ENCODE peak calls at places on chromosomes 13 and 19, in seven cellular contexts. One of them, this sample, is unnamed.

GRCh38 chr19:40697007-40697406 is 6.6 kb upstream of the NUMBL start:
- DNase-seq in fibroblast of mammary gland: no peak
- DNase-seq in PC-3: no peak
- DNase-seq in AG10803: no peak
- DNase-seq in cardiac muscle cell: no peak
- DNase-seq in stomach: no peak
- DNase-seq in AG04450: no peak
- DNase-seq in this sample: no peak

GRCh38 chr13:20902438-20903163 is at the start of gene XPO4:
- DNase-seq in fibroblast of mammary gland: peak
- DNase-seq in PC-3: peak
- DNase-seq in AG10803: peak
- DNase-seq in cardiac muscle cell: peak
- DNase-seq in stomach: peak
- DNase-seq in AG04450: peak
- DNase-seq in this sample: no peak

GRCh38 chr13:46622918-46623256 is 69.9 kb downstream of the LRCH1 start:
- DNase-seq in fibroblast of mammary gland: peak
- DNase-seq in PC-3: peak
- DNase-seq in AG10803: peak
- DNase-seq in cardiac muscle cell: no peak
- DNase-seq in stomach: no peak
- DNase-seq in AG04450: peak
- DNase-seq in this sample: no peak

GRCh38 chr13:38688674-38689073 is 1.8 kb downstream of the FREM2 start:
- DNase-seq in fibroblast of mammary gland: no peak
- DNase-seq in PC-3: no peak
- DNase-seq in AG10803: no peak
- DNase-seq in cardiac muscle cell: no peak
- DNase-seq in stomach: no peak
- DNase-seq in AG04450: no peak
- DNase-seq in this sample: no peak

GRCh38 chr13:73938375-73939070 is 195.7 kb downstream of the KLF12 start:
- DNase-seq in fibroblast of mammary gland: peak
- DNase-seq in PC-3: peak
- DNase-seq in AG10803: peak
- DNase-seq in cardiac muscle cell: no peak
- DNase-seq in stomach: no peak
- DNase-seq in AG04450: peak
- DNase-seq in this sample: peak

GRCh38 chr13:112689498-112690241 is at the start of gene ATP11A:
- DNase-seq in fibroblast of mammary gland: peak
- DNase-seq in PC-3: peak
- DNase-seq in AG10803: peak
- DNase-seq in cardiac muscle cell: peak
- DNase-seq in stomach: peak
- DNase-seq in AG04450: peak
- DNase-seq in this sample: no peak

GRCh38 chr19:31545766-31546165 is 196.5 kb upstream of the TSHZ3 start:
- DNase-seq in fibroblast of mammary gland: no peak
- DNase-seq in PC-3: no peak
- DNase-seq in AG10803: no peak
- DNase-seq in cardiac muscle cell: no peak
- DNase-seq in stomach: no peak
- DNase-seq in AG04450: no peak
- DNase-seq in this sample: no peak

GRCh38 chr13:114057131-114058050 is 75.0 kb downstream of the RASA3 start:
- DNase-seq in fibroblast of mammary gland: no peak
- DNase-seq in PC-3: no peak
- DNase-seq in AG10803: no peak
- DNase-seq in cardiac muscle cell: no peak
- DNase-seq in stomach: no peak
- DNase-seq in AG04450: no peak
- DNase-seq in this sample: no peak

GRCh38 chr13:113138792-113139551 is 16.4 kb downstream of the F10 start:
- DNase-seq in fibroblast of mammary gland: no peak
- DNase-seq in PC-3: no peak
- DNase-seq in AG10803: no peak
- DNase-seq in cardiac muscle cell: no peak
- DNase-seq in stomach: peak
- DNase-seq in AG04450: no peak
- DNase-seq in this sample: no peak

GRCh38 chr13:80249906-80250513 is 90.9 kb downstream of the SPRY2 start:
- DNase-seq in fibroblast of mammary gland: peak
- DNase-seq in PC-3: peak
- DNase-seq in AG10803: peak
- DNase-seq in cardiac muscle cell: no peak
- DNase-seq in stomach: no peak
- DNase-seq in AG04450: no peak
- DNase-seq in this sample: no peak

GRCh38 chr19:35928507-35928906 is 7.7 kb upstream of the LRFN3 start:
- DNase-seq in fibroblast of mammary gland: no peak
- DNase-seq in PC-3: no peak
- DNase-seq in AG10803: no peak
- DNase-seq in cardiac muscle cell: no peak
- DNase-seq in stomach: no peak
- DNase-seq in AG04450: no peak
- DNase-seq in this sample: no peak

GRCh38 chr19:1882089-1882785 is 3.1 kb downstream of the ABHD17A start:
- DNase-seq in fibroblast of mammary gland: no peak
- DNase-seq in PC-3: no peak
- DNase-seq in AG10803: no peak
- DNase-seq in cardiac muscle cell: peak
- DNase-seq in stomach: no peak
- DNase-seq in AG04450: no peak
- DNase-seq in this sample: no peak

GRCh38 chr13:56988543-56988942 is 152.2 kb upstream of the PRR20A start:
- DNase-seq in fibroblast of mammary gland: no peak
- DNase-seq in PC-3: peak
- DNase-seq in AG10803: no peak
- DNase-seq in cardiac muscle cell: no peak
- DNase-seq in stomach: no peak
- DNase-seq in AG04450: no peak
- DNase-seq in this sample: no peak

GRCh38 chr13:112843392-112844250 is 125.4 kb upstream of the MCF2L start:
- DNase-seq in fibroblast of mammary gland: no peak
- DNase-seq in PC-3: no peak
- DNase-seq in AG10803: no peak
- DNase-seq in cardiac muscle cell: no peak
- DNase-seq in stomach: no peak
- DNase-seq in AG04450: no peak
- DNase-seq in this sample: no peak

GRCh38 chr19:373391-374182 is 29.0 kb upstream of the MIER2 start:
- DNase-seq in fibroblast of mammary gland: no peak
- DNase-seq in PC-3: no peak
- DNase-seq in AG10803: no peak
- DNase-seq in cardiac muscle cell: no peak
- DNase-seq in stomach: no peak
- DNase-seq in AG04450: no peak
- DNase-seq in this sample: no peak

DNA sequence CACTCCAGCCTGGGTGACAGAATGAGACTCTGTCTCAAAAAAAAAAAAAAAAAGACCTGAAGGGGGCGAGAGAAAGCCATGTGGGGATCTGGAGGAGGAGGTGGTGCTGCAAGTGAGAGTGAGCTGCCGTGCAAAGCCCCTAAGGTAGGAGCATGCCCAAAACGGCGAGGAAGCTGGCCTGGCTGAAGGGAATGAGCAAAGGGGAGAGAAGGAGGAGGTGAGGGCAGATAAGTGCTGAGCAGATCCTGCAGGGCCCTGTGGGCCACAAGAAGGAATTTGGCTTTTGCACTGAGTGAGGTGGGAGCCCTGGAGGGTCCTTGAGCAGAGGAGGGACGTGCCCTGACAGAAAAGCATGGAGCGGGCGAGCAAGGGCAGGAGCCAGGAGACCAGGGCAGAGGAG is 19.4 kb upstream of the ADGRE5 start:
- DNase-seq in fibroblast of mammary gland: peak
- DNase-seq in PC-3: no peak
- DNase-seq in AG10803: no peak
- DNase-seq in cardiac muscle cell: peak
- DNase-seq in stomach: no peak
- DNase-seq in AG04450: no peak
- DNase-seq in this sample: no peak
- TF ChIP-seq CTCF in fibroblast of mammary gland: peak
- TF ChIP-seq CTCF in PC-3: peak
- TF ChIP-seq CTCF in AG10803: peak
- TF ChIP-seq CTCF in cardiac muscle cell: peak
- TF ChIP-seq CTCF in stomach: no peak
- TF ChIP-seq CTCF in AG04450: peak
- TF ChIP-seq CTCF in this sample: no peak

DNA sequence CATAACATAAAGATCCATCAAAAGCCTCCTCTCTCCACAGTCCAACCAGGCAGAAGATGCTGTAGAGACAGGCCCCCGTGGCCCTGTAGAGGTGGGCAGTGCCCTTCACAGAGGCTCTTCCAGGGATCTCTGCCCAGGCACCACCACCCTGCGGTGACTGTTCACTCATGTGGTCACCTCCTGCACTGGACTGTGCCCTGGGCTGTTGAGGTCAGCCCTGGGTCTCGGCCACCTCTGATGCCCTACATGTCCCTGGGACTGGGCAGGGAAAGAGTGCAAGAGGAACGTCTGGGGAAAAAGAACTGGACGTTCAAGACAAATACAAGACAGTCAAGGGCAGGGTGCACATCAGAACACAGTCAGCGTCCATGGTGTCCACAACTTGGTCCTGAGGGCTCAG is 22.3 kb downstream of the PEPD start:
- DNase-seq in fibroblast of mammary gland: no peak
- DNase-seq in PC-3: no peak
- DNase-seq in AG10803: no peak
- DNase-seq in cardiac muscle cell: no peak
- DNase-seq in stomach: no peak
- DNase-seq in AG04450: no peak
- DNase-seq in this sample: no peak
- TF ChIP-seq CTCF in fibroblast of mammary gland: no peak
- TF ChIP-seq CTCF in PC-3: no peak
- TF ChIP-seq CTCF in AG10803: no peak
- TF ChIP-seq CTCF in cardiac muscle cell: no peak
- TF ChIP-seq CTCF in stomach: no peak
- TF ChIP-seq CTCF in AG04450: no peak
- TF ChIP-seq CTCF in this sample: no peak

GRCh38 chr19:47321582-47321981 is 10.4 kb upstream of the C5AR2 start:
- DNase-seq in fibroblast of mammary gland: no peak
- DNase-seq in PC-3: no peak
- DNase-seq in AG10803: no peak
- DNase-seq in cardiac muscle cell: no peak
- DNase-seq in stomach: no peak
- DNase-seq in AG04450: no peak
- DNase-seq in this sample: no peak
- TF ChIP-seq CTCF in fibroblast of mammary gland: no peak
- TF ChIP-seq CTCF in PC-3: no peak
- TF ChIP-seq CTCF in AG10803: no peak
- TF ChIP-seq CTCF in cardiac muscle cell: no peak
- TF ChIP-seq CTCF in stomach: no peak
- TF ChIP-seq CTCF in AG04450: no peak
- TF ChIP-seq CTCF in this sample: no peak

DNA sequence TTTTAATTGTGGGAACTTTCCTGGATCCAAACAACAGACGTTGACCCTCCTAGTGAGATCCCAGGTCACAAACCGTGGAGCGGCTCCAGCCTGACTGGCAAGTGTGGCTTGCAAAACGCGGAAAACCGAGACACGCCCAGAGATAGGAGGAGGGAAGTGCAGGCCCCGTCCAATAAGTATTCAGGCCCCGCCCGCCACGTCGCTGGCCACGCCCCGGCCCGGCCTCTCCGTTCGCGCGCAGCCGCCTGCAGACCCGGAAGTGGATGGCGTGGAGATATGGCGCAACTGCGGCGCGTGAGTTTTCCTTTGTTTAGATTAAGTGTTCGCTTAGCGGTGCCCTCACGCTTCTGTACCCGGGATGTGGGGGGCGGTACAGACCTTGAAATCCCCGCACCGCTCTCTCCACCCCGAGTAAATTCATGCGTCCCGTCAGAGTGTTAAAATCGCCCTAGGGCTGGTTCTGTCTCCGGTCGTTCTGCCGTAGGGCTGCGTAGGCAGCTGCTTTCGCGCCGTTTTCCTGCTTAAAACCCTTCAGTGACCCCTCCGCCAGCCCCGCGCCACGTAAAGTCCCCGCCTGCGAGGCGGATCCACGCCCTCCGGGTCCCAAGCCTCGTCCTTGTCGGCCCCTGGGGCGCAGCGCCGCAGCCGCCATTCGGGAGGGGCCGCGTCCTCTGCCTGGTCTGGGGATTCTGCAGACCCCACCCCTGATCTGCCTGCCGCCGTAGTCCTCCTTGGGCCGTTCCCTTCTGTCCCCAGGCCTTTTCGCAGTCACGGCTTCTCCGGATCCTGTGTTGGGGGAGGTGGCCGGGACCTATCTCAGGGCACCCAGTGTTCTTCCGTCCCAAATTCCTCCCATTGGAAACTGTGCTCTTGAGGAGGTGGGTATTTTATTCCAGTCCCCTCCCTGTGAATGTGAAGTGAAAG is at the start of gene ZNF766:
- DNase-seq in fibroblast of mammary gland: peak
- DNase-seq in PC-3: peak
- DNase-seq in AG10803: peak
- DNase-seq in cardiac muscle cell: peak
- DNase-seq in stomach: peak
- DNase-seq in AG04450: peak
- DNase-seq in this sample: peak
- TF ChIP-seq CTCF in fibroblast of mammary gland: no peak
- TF ChIP-seq CTCF in PC-3: no peak
- TF ChIP-seq CTCF in AG10803: no peak
- TF ChIP-seq CTCF in cardiac muscle cell: no peak
- TF ChIP-seq CTCF in stomach: no peak
- TF ChIP-seq CTCF in AG04450: no peak
- TF ChIP-seq CTCF in this sample: no peak

GRCh38 chr19:37989855-37990254 is 82.8 kb downstream of the SIPA1L3 start:
- DNase-seq in fibroblast of mammary gland: no peak
- DNase-seq in PC-3: peak
- DNase-seq in AG10803: no peak
- DNase-seq in cardiac muscle cell: no peak
- DNase-seq in stomach: no peak
- DNase-seq in AG04450: no peak
- DNase-seq in this sample: no peak
- TF ChIP-seq CTCF in fibroblast of mammary gland: no peak
- TF ChIP-seq CTCF in PC-3: no peak
- TF ChIP-seq CTCF in AG10803: no peak
- TF ChIP-seq CTCF in cardiac muscle cell: no peak
- TF ChIP-seq CTCF in stomach: no peak
- TF ChIP-seq CTCF in AG04450: no peak
- TF ChIP-seq CTCF in this sample: no peak

GRCh38 chr13:110799246-110800236 is 86.0 kb downstream of the ING1 start:
- DNase-seq in fibroblast of mammary gland: peak
- DNase-seq in PC-3: no peak
- DNase-seq in AG10803: peak
- DNase-seq in cardiac muscle cell: no peak
- DNase-seq in stomach: no peak
- DNase-seq in AG04450: peak
- DNase-seq in this sample: no peak

GRCh38 chr13:110798595-110798994 is 85.1 kb downstream of the ING1 start:
- DNase-seq in fibroblast of mammary gland: no peak
- DNase-seq in PC-3: no peak
- DNase-seq in AG10803: no peak
- DNase-seq in cardiac muscle cell: no peak
- DNase-seq in stomach: no peak
- DNase-seq in AG04450: no peak
- DNase-seq in this sample: no peak

GRCh38 chr13:110797230-110797877 is 83.9 kb downstream of the ING1 start:
- DNase-seq in fibroblast of mammary gland: peak
- DNase-seq in PC-3: peak
- DNase-seq in AG10803: no peak
- DNase-seq in cardiac muscle cell: no peak
- DNase-seq in stomach: no peak
- DNase-seq in AG04450: no peak
- DNase-seq in this sample: no peak

GRCh38 chr13:110806636-110807035 is 93.1 kb downstream of the ING1 start:
- DNase-seq in fibroblast of mammary gland: no peak
- DNase-seq in PC-3: no peak
- DNase-seq in AG10803: no peak
- DNase-seq in cardiac muscle cell: no peak
- DNase-seq in stomach: no peak
- DNase-seq in AG04450: no peak
- DNase-seq in this sample: no peak

GRCh38 chr13:110801044-110801443 is 87.5 kb downstream of the ING1 start:
- DNase-seq in fibroblast of mammary gland: no peak
- DNase-seq in PC-3: no peak
- DNase-seq in AG10803: no peak
- DNase-seq in cardiac muscle cell: no peak
- DNase-seq in stomach: no peak
- DNase-seq in AG04450: no peak
- DNase-seq in this sample: no peak
- TF ChIP-seq CTCF in fibroblast of mammary gland: no peak
- TF ChIP-seq CTCF in PC-3: no peak
- TF ChIP-seq CTCF in AG10803: no peak
- TF ChIP-seq CTCF in cardiac muscle cell: no peak
- TF ChIP-seq CTCF in stomach: no peak
- TF ChIP-seq CTCF in AG04450: no peak
- TF ChIP-seq CTCF in this sample: no peak

This sample was measured in keratinocyte.